ENCODE peak calls at places on chromosome 11, in eight cellular contexts. G is kidney; O is HCT116; A is Peyer's patch; H is H9; K is left ventricle myocardium inferior; U is naive thymus-derived CD4-positive, alpha-beta T cell; B is tibial artery. M is an unnamed sample.

GRCh38 chr11:117815262-117815803 is 9.2 kb downstream of the FXYD2 start:
- DNase-seq in O (no peak), A (peak), U (peak), H (no peak), G (peak), B (peak), K (no peak), M (peak)

GRCh38 chr11:132822294-132822693 is 710.0 kb downstream of the OPCML start:
- DNase-seq in K (no peak), U (no peak), B (no peak), G (no peak), A (no peak), O (no peak), H (no peak), M (no peak)

GRCh38 chr11:36945384-36945783 is 347.3 kb upstream of the RAG2 start:
- DNase-seq in O (no peak), A (no peak), B (no peak), U (no peak), K (no peak), H (no peak), G (no peak), M (no peak)

GRCh38 chr11:96259053-96259837 is 83.8 kb downstream of the MAML2 start:
- DNase-seq in B (no peak), U (no peak), O (no peak), A (no peak), G (no peak), K (no peak), H (no peak), M (no peak)

GRCh38 chr11:102722804-102723203 is 1.9 kb downstream of the MMP8 start:
- DNase-seq in U (no peak), O (no peak), B (no peak), G (no peak), H (no peak), K (no peak), A (no peak), M (peak)

GRCh38 chr11:17476317-17477083 is at the start of gene ABCC8:
- DNase-seq in H (peak), K (no peak), A (no peak), O (no peak), U (no peak), G (no peak), B (no peak), M (no peak)

GRCh38 chr11:31824791-31825452 is 13.8 kb upstream of the PAX6 start:
- DNase-seq in U (no peak), B (no peak), O (no peak), H (no peak), K (no peak), G (no peak), A (no peak), M (no peak)

GRCh38 chr11:27582686-27583085 is 76.1 kb upstream of the LIN7C start:
- DNase-seq in A (no peak), H (no peak), O (no peak), G (no peak), U (no peak), K (no peak), B (no peak), M (no peak)

GRCh38 chr11:118012083-118012669 is 26.0 kb downstream of the IL10RA start:
- DNase-seq in H (no peak), G (no peak), K (no peak), A (peak), U (no peak), B (peak), O (no peak), M (peak)

GRCh38 chr11:14907411-14908213 is 15.6 kb upstream of the CYP2R1 start:
- DNase-seq in O (no peak), G (peak), U (peak), K (peak), H (peak), B (peak), A (peak), M (no peak)

GRCh38 chr11:92212530-92212929 is 12.1 kb upstream of the FAT3 start:
- DNase-seq in A (no peak), G (no peak), O (no peak), H (no peak), K (no peak), B (no peak), U (no peak), M (no peak)

GRCh38 chr11:125376117-125376516 is 119.9 kb downstream of the FEZ1 start:
- DNase-seq in U (no peak), H (peak), G (no peak), B (peak), A (no peak), O (no peak), K (peak), M (no peak)

GRCh38 chr11:102172127-102172848 is 62.0 kb downstream of the YAP1 start:
- DNase-seq in G (no peak), U (no peak), B (peak), O (no peak), H (no peak), K (no peak), A (no peak), M (no peak)

GRCh38 chr11:45964911-45965389 is 42.5 kb downstream of the LARGE2 start:
- DNase-seq in B (peak), U (peak), A (peak), O (peak), K (peak), H (peak), G (no peak), M (peak)

GRCh38 chr11:65112226-65112550 is 516 bp downstream of the TM7SF2 start:
- DNase-seq in K (no peak), H (peak), U (no peak), B (no peak), A (peak), O (no peak), G (no peak), M (no peak)

GRCh38 chr11:59611570-59612565 is 3.7 kb downstream of the OSBP start:
- DNase-seq in G (no peak), B (no peak), H (no peak), O (no peak), K (no peak), U (no peak), A (peak), M (no peak)

GRCh38 chr11:79173615-79174014 is 267.2 kb downstream of the TENM4 start:
- DNase-seq in O (no peak), B (peak), A (no peak), H (no peak), K (no peak), G (no peak), U (no peak), M (no peak)

GRCh38 chr11:121372671-121373429 is 79.3 kb upstream of the SORL1 start:
- DNase-seq in B (no peak), H (peak), K (no peak), A (no peak), O (no peak), U (peak), G (no peak), M (no peak)

GRCh38 chr11:17563248-17563647 is 16.2 kb downstream of the OTOG start:
- DNase-seq in H (peak), K (no peak), A (no peak), B (no peak), O (no peak), U (no peak), G (peak), M (no peak)

GRCh38 chr11:126410649-126411048 is 55.2 kb downstream of the ST3GAL4 start:
- DNase-seq in G (peak), U (no peak), K (peak), A (no peak), H (no peak), O (no peak), B (no peak), M (no peak)

GRCh38 chr11:63670738-63671321 is 346 bp downstream of the ATL3 start:
- DNase-seq in U (peak), H (peak), G (no peak), B (peak), A (peak), O (no peak), K (peak), M (no peak)

GRCh38 chr11:120139316-120140069 is 1.6 kb upstream of the TRIM29 start:
- DNase-seq in K (no peak), G (no peak), B (peak), O (no peak), H (peak), U (no peak), A (peak), M (no peak)

GRCh38 chr11:61309739-61310138 is 14.6 kb upstream of the VWCE start:
- DNase-seq in G (no peak), B (no peak), U (no peak), O (no peak), K (no peak), A (no peak), H (no peak), M (no peak)

GRCh38 chr11:99352642-99353041 is 331.9 kb downstream of the CNTN5 start:
- DNase-seq in A (no peak), O (no peak), U (no peak), B (no peak), H (no peak), G (peak), K (peak), M (no peak)

GRCh38 chr11:33682446-33682845 is 18.2 kb downstream of the C11orf91 start:
- DNase-seq in G (no peak), B (no peak), U (no peak), H (no peak), O (no peak), A (no peak), K (no peak), M (no peak)

GRCh38 chr11:108545909-108546501 is 47.6 kb downstream of the EXPH5 start:
- DNase-seq in O (no peak), A (no peak), K (no peak), B (no peak), G (no peak), H (no peak), U (no peak), M (no peak)

GRCh38 chr11:68328374-68329091 is 16.1 kb downstream of the LRP5 start:
- DNase-seq in G (peak), O (no peak), K (peak), A (peak), H (peak), B (no peak), U (no peak), M (no peak)

GRCh38 chr11:99911116-99911515 is 776.0 kb upstream of the ARHGAP42 start:
- DNase-seq in O (no peak), A (no peak), U (no peak), B (no peak), G (no peak), K (no peak), H (no peak), M (no peak)

GRCh38 chr11:57515332-57516060 is at the start of gene SLC43A1:
- DNase-seq in H (peak), B (peak), K (peak), O (no peak), U (no peak), A (peak), G (peak), M (no peak)

GRCh38 chr11:61007383-61007970 is 36.0 kb downstream of the CD6 start:
- DNase-seq in U (no peak), G (peak), K (no peak), O (no peak), A (no peak), H (peak), B (no peak), M (no peak)

GRCh38 chr11:103581680-103582265 is 454.7 kb upstream of the DDI1 start:
- DNase-seq in B (no peak), K (no peak), O (no peak), A (no peak), G (no peak), H (no peak), U (no peak), M (no peak)

GRCh38 chr11:119529063-119529845 is 106.3 kb upstream of the THY1 start:
- DNase-seq in K (no peak), U (no peak), H (no peak), A (no peak), G (peak), O (no peak), B (no peak), M (no peak)

GRCh38 chr11:133889188-133889587 is 43.9 kb upstream of the SPATA19 start:
- DNase-seq in A (no peak), G (no peak), H (no peak), U (no peak), K (no peak), O (no peak), B (no peak), M (no peak)

GRCh38 chr11:85843929-85844328 is 11.3 kb upstream of the CCDC83 start:
- DNase-seq in K (no peak), U (no peak), G (no peak), A (no peak), H (no peak), O (no peak), B (no peak), M (no peak)

GRCh38 chr11:129372609-129373488 is 2.8 kb upstream of the BARX2 start:
- DNase-seq in O (no peak), K (no peak), A (no peak), H (peak), B (no peak), G (no peak), U (no peak), M (no peak)

GRCh38 chr11:76156971-76157427 is 49.3 kb downstream of the WNT11 start:
- DNase-seq in O (no peak), G (no peak), H (no peak), A (no peak), U (no peak), K (no peak), B (no peak), M (no peak)

GRCh38 chr11:94203070-94203469 is 74.4 kb downstream of the PANX1 start:
- DNase-seq in O (no peak), B (no peak), G (no peak), K (no peak), H (no peak), A (no peak), U (no peak), M (no peak)
- H3K27ac ChIP-seq in O (no peak), B (no peak), G (no peak), K (no peak), H (no peak), A (no peak), U (no peak), M (no peak)

GRCh38 chr11:111788051-111788450 is 21.9 kb upstream of the PPP2R1B start:
- DNase-seq in K (peak), H (no peak), B (no peak), A (no peak), G (no peak), U (no peak), O (no peak), M (no peak)
- H3K27ac ChIP-seq in K (peak), H (no peak), B (no peak), A (no peak), G (no peak), U (no peak), O (no peak), M (no peak)

DNA sequence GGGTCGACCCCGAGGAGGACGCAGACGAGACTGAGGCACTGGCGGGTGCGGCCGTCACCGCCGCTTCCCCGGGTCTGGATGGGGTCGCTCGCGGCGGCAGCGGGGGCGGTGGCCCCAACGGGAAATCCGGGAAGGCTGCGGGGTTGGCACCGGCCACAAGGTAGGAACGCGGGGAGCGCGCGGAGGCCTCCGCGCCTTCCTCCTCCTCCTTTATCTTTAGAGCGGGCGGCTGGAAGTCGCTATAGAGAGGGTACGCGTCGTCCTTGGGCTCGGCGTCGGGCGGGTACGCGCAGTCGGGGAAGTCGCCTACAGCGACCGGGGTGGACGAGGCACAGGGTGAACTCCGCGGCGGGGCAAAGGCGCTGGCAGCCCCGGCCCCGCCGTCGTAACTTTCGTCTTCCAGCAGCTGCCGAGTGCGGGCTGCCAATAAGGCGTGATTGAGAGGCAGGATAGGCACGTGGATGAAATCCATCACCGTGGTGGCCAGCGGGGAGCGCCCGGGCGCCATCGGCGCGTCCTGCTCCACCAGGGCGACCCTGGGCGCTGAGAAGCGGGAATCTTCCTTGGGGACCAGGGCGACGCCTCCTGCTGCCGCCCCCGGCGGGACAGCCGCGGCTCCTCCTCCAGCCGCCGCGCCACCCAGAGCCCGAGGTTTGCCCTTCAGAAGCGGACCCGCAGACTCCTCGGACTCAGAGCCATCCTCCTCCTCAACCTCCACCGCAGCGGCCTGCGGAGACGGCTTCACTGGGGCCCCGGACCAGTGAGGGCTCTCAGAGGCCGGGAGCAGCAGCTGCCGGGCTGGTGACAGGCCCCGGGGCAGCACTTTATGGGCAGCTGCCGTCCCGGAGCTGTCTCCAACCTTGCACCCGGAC is 1.7 kb downstream of the PGR start:
- DNase-seq in K (peak), B (peak), U (no peak), A (peak), H (peak), O (no peak), G (peak), M (no peak)
- H3K27ac ChIP-seq in K (peak), B (peak), U (no peak), A (peak), H (no peak), O (no peak), G (peak), M (no peak)

GRCh38 chr11:1099519-1100355 is 25.1 kb downstream of the MUC2 start:
- DNase-seq in B (no peak), A (no peak), G (peak), K (no peak), H (no peak), U (no peak), O (no peak), M (no peak)
- H3K27ac ChIP-seq in B (no peak), A (no peak), G (no peak), K (no peak), H (no peak), U (no peak), O (no peak), M (no peak)

GRCh38 chr11:114111369-114112042 is 52.0 kb downstream of the ZBTB16 start:
- DNase-seq in U (no peak), G (no peak), B (no peak), A (peak), K (no peak), O (no peak), H (no peak), M (no peak)
- H3K27ac ChIP-seq in U (no peak), G (peak), B (peak), A (peak), K (peak), O (no peak), H (no peak), M (peak)

GRCh38 chr11:3167143-3168119 is 2.3 kb upstream of the OSBPL5 start:
- DNase-seq in O (no peak), G (peak), U (no peak), A (no peak), K (peak), H (no peak), B (no peak), M (no peak)

GRCh38 chr11:3165152-3165705 is at the start of gene OSBPL5:
- DNase-seq in B (peak), A (peak), O (no peak), U (peak), K (peak), G (peak), H (no peak), M (no peak)

GRCh38 chr11:3166268-3167142 is 1.4 kb upstream of the OSBPL5 start:
- DNase-seq in H (no peak), O (no peak), B (no peak), G (peak), K (peak), U (no peak), A (peak), M (no peak)

GRCh38 chr11:3164540-3165151 is 464 bp downstream of the OSBPL5 start:
- DNase-seq in U (no peak), A (no peak), O (no peak), K (peak), B (no peak), H (no peak), G (peak), M (no peak)

GRCh38 chr11:3165916-3166267 is 782 bp upstream of the OSBPL5 start:
- DNase-seq in H (no peak), U (no peak), A (no peak), B (no peak), K (no peak), G (peak), O (no peak), M (no peak)
- H3K27ac ChIP-seq in H (no peak), U (no peak), A (no peak), B (peak), K (no peak), G (no peak), O (no peak), M (no peak)

M was measured in HL-60.